ENCODE peak calls at places on chromosomes 6 and 20, in nine cellular contexts. U is spleen, W is upper lobe of right lung, Z is fibroblast of the aortic adventitia, S is GM12865, K is hepatocyte, T is mucosa of descending colon, C is GM23338, J is pancreas. M is an unnamed sample.
A peak's percentile ranks its signal among the peaks of the same experiment; 100 is the strongest.

GRCh38 chr6:24963887-24964570 is 28.3 kb upstream of the RIPOR2 start:
- DNase-seq in U (no peak), W (no peak), Z (no peak), S (no peak), K (no peak), T (no peak), C (no peak), J (no peak), M (no peak)

GRCh38 chr6:146358341-146359046 is 185.1 kb upstream of the RAB32 start:
- DNase-seq in U (no peak), W (no peak), Z (peak; percentile 78), S (no peak), K (no peak), T (no peak), C (no peak), J (no peak), M (peak; percentile 66)

GRCh38 chr20:49132995-49133451 is 55.1 kb downstream of the STAU1 start:
- DNase-seq in U (no peak), W (no peak), Z (peak; percentile 90), S (peak; percentile 71), K (peak; percentile 81), T (no peak), C (peak; percentile 79), J (peak; percentile 37), M (peak; percentile 81)

GRCh38 chr20:46293084-46293483 is 15.2 kb downstream of the CDH22 start:
- DNase-seq in U (peak; percentile 22), W (no peak), Z (peak; percentile 32), S (peak; percentile 12), K (peak; percentile 75), T (no peak), C (peak; percentile 78), J (no peak), M (peak; percentile 63)

GRCh38 chr6:142323377-142323776 is 21.6 kb downstream of the ADGRG6 start:
- DNase-seq in U (no peak), W (no peak), Z (no peak), S (no peak), K (peak; percentile 81), T (no peak), C (no peak), J (no peak), M (no peak)

GRCh38 chr20:25720285-25720684 is 23.6 kb upstream of the ZNF337 start:
- DNase-seq in U (no peak), W (no peak), Z (no peak), S (no peak), K (no peak), T (peak; percentile 36), C (no peak), J (no peak), M (no peak)

GRCh38 chr6:158538741-158539140 is 21.1 kb upstream of the TMEM181 start:
- DNase-seq in U (no peak), W (peak; percentile 6), Z (no peak), S (no peak), K (no peak), T (no peak), C (no peak), J (no peak), M (no peak)

GRCh38 chr6:136549359-136550044 is 720 bp downstream of the MAP7 start:
- DNase-seq in U (peak; percentile 74), W (peak; percentile 69), Z (no peak), S (no peak), K (peak; percentile 60), T (no peak), C (peak; percentile 64), J (no peak), M (peak; percentile 3)

GRCh38 chr6:131854803-131855202 is 47.0 kb downstream of the ENPP1 start:
- DNase-seq in U (no peak), W (no peak), Z (no peak), S (no peak), K (no peak), T (no peak), C (no peak), J (no peak), M (no peak)

GRCh38 chr6:80457044-80457933 is 350.8 kb downstream of the BCKDHB start:
- DNase-seq in U (no peak), W (no peak), Z (peak; percentile 99), S (no peak), K (peak; percentile 70), T (no peak), C (no peak), J (peak; percentile 83), M (peak; percentile 97)

GRCh38 chr6:20879121-20879520 is 344.9 kb downstream of the CDKAL1 start:
- DNase-seq in U (no peak), W (no peak), Z (no peak), S (peak; percentile 50), K (no peak), T (no peak), C (no peak), J (no peak), M (no peak)

GRCh38 chr6:20875369-20875963 is 341.2 kb downstream of the CDKAL1 start:
- DNase-seq in U (no peak), W (no peak), Z (peak; percentile 71), S (peak; percentile 26), K (peak; percentile 45), T (no peak), C (no peak), J (no peak), M (peak; percentile 70)

GRCh38 chr6:20879526-20879925 is 345.3 kb downstream of the CDKAL1 start:
- DNase-seq in U (no peak), W (no peak), Z (no peak), S (no peak), K (no peak), T (no peak), C (no peak), J (no peak), M (peak; percentile 12)

GRCh38 chr6:20876016-20876415 is 341.8 kb downstream of the CDKAL1 start:
- DNase-seq in U (no peak), W (no peak), Z (peak; percentile 73), S (peak; percentile 11), K (peak; percentile 8), T (no peak), C (no peak), J (no peak), M (peak; percentile 40)

DNA sequence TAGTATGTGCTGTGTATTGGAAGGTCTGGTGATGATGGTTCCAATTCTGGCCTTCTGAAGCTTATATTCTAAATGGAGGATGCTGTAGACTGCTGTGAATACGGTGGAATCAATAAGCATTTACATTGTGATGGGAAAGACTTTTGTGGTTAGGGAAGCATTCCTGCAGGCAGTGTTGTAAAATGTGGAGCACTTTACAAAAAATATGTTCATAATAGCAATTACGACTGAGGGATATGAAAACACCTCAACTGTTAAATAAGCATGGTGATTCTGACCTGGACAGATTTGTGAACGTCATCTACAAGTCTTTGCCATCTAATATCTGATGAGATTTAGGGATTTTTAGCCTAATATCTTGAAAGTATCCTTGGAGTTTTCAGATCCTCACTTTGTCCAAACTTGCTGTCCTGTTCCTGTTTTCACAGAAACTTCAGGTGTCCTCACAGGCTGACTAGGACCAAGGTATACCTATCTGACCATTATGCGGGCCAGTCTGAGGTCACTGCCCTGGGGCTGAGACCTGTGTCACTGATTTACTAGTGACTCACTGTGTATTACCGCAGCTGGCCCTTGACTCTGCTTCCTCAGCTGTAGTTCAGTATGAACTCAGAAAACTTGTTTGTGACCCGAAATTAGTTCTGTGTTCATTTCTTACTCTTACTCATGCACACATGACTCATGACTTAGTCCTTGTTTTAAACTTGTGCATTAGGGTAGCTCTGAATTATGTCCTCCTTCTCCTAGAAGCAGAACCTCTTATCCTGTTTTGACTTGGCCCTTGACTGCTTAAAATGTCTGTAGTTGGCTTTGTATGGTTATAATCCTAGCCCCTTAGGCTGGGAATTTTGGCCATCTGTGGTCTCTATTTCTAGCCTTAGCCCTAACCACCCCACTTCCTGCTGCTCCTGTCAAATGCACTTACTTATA is 343.0 kb downstream of the CDKAL1 start:
- DNase-seq in U (no peak), W (peak; percentile 64), Z (peak; percentile 84), S (peak; percentile 90), K (peak; percentile 80), T (no peak), C (no peak), J (peak; percentile 81), M (peak; percentile 78)
- H3K4me3 ChIP-seq in U (no peak overlapping the region), W (no peak overlapping the region), Z (no peak overlapping the region), S (no peak overlapping the region), K (no peak overlapping the region), T (no peak overlapping the region), C (no peak overlapping the region), J (no peak overlapping the region), M (no peak overlapping the region)

GRCh38 chr6:14278436-14278835 is 160.9 kb downstream of the CD83 start:
- DNase-seq in U (no peak), W (no peak), Z (no peak), S (no peak), K (no peak), T (no peak), C (no peak), J (no peak), M (no peak)

GRCh38 chr6:14278000-14278399 is 160.4 kb downstream of the CD83 start:
- DNase-seq in U (no peak), W (no peak), Z (no peak), S (no peak), K (no peak), T (no peak), C (no peak), J (no peak), M (peak; percentile 34)

GRCh38 chr6:14280766-14281293 is 163.3 kb downstream of the CD83 start:
- DNase-seq in U (no peak), W (no peak), Z (no peak), S (no peak), K (no peak), T (no peak), C (peak; percentile 60), J (no peak), M (no peak)

GRCh38 chr6:14281831-14282230 is 164.3 kb downstream of the CD83 start:
- DNase-seq in U (no peak), W (no peak), Z (no peak), S (no peak), K (no peak), T (no peak), C (no peak), J (no peak), M (no peak)

GRCh38 chr6:14280006-14280510 is 162.5 kb downstream of the CD83 start:
- DNase-seq in U (no peak), W (no peak), Z (no peak), S (no peak), K (no peak), T (no peak), C (no peak), J (no peak), M (no peak)
- TF ChIP-seq CTCF in U (no peak), W (no peak), Z (no peak), S (no peak), K (no peak), T (no peak), C (no peak), J (no peak), M (no peak)

DNA sequence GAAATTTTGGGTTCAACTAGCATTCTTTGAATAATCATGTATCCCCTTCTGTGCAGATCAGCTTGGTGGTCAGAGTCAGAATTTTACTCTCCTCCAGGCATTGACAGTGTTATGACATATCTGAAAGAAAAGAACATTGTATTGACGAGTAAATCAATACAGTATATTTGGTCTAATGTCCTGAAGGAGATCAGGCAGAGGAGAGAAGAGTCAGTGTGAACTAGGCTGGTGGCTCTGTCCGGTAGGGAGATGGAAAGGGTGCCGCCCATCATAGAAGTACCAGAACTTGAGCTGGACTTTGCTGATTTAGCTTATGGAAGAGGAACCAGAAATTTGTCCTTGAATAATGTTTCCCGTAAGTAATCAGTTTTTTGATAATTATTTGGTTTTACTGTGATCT is at the start of gene CALHM6:
- DNase-seq in U (no peak), W (no peak), Z (no peak), S (no peak), K (no peak), T (no peak), C (no peak), J (no peak), M (no peak)
- H3K4me3 ChIP-seq in U (peak within 1 kb of the TSS; percentile 53), W (peak within 1 kb of the TSS; percentile 47), Z (peak within 1 kb of the TSS; percentile 51), S (peak within 1 kb of the TSS; percentile 66), K (peak within 1 kb of the TSS; percentile 17), T (no peak within 1 kb of the TSS), C (peak within 1 kb of the TSS; percentile 56), J (peak within 1 kb of the TSS; percentile 56), M (peak within 1 kb of the TSS; percentile 42)

GRCh38 chr20:6074145-6074561 is 20.3 kb upstream of the LRRN4 start:
- DNase-seq in U (no peak), W (no peak), Z (no peak), S (peak; percentile 59), K (peak; percentile 49), T (no peak), C (peak; percentile 41), J (no peak), M (peak; percentile 39)
- TF ChIP-seq CTCF in U (no peak), W (peak; percentile 35), Z (peak; percentile 57), S (peak; percentile 50), K (peak; percentile 35), T (no peak), C (peak; percentile 35), J (peak; percentile 38), M (peak; percentile 67)

M was measured in cardiac fibroblast.